ENCODE peak calls at places on chromosome 16, in four cellular contexts. One of them, this sample, is unnamed.

GRCh38 chr16:3698941-3699340 is 18.4 kb downstream of the TRAP1 start:
- DNase-seq in stimulated activated CD4-positive, alpha-beta T cell treated with anti-CD3 and anti-CD28 coated beads, Interleukin-1b, Interleukin-23, amount 100 ng/mL, for 24 hours: no peak
- DNase-seq in NCI-H226: no peak
- DNase-seq in HTR-8/SVneo: no peak
- DNase-seq in this sample: no peak

GRCh38 chr16:72085002-72085401 is 8.4 kb downstream of the TXNL4B start:
- DNase-seq in stimulated activated CD4-positive, alpha-beta T cell treated with anti-CD3 and anti-CD28 coated beads, Interleukin-1b, Interleukin-23, amount 100 ng/mL, for 24 hours: no peak
- DNase-seq in NCI-H226: peak
- DNase-seq in HTR-8/SVneo: no peak
- DNase-seq in this sample: no peak

GRCh38 chr16:64211306-64211705 is 910.6 kb downstream of the CDH11 start:
- DNase-seq in stimulated activated CD4-positive, alpha-beta T cell treated with anti-CD3 and anti-CD28 coated beads, Interleukin-1b, Interleukin-23, amount 100 ng/mL, for 24 hours: no peak
- DNase-seq in NCI-H226: no peak
- DNase-seq in HTR-8/SVneo: no peak
- DNase-seq in this sample: peak

GRCh38 chr16:88965826-88966480 is 11.1 kb downstream of the CBFA2T3 start:
- DNase-seq in stimulated activated CD4-positive, alpha-beta T cell treated with anti-CD3 and anti-CD28 coated beads, Interleukin-1b, Interleukin-23, amount 100 ng/mL, for 24 hours: no peak
- DNase-seq in NCI-H226: no peak
- DNase-seq in HTR-8/SVneo: no peak
- DNase-seq in this sample: no peak

GRCh38 chr16:3157229-3158013 is 22.6 kb downstream of the ZNF213 start:
- DNase-seq in stimulated activated CD4-positive, alpha-beta T cell treated with anti-CD3 and anti-CD28 coated beads, Interleukin-1b, Interleukin-23, amount 100 ng/mL, for 24 hours: no peak
- DNase-seq in NCI-H226: peak
- DNase-seq in HTR-8/SVneo: no peak
- DNase-seq in this sample: peak

GRCh38 chr16:12137344-12138094 is 161.0 kb downstream of the SNX29 start:
- DNase-seq in stimulated activated CD4-positive, alpha-beta T cell treated with anti-CD3 and anti-CD28 coated beads, Interleukin-1b, Interleukin-23, amount 100 ng/mL, for 24 hours: no peak
- DNase-seq in NCI-H226: no peak
- DNase-seq in HTR-8/SVneo: no peak
- DNase-seq in this sample: no peak

GRCh38 chr16:15511759-15512487 is 77.5 kb downstream of the BMERB1 start:
- DNase-seq in stimulated activated CD4-positive, alpha-beta T cell treated with anti-CD3 and anti-CD28 coated beads, Interleukin-1b, Interleukin-23, amount 100 ng/mL, for 24 hours: no peak
- DNase-seq in NCI-H226: no peak
- DNase-seq in HTR-8/SVneo: no peak
- DNase-seq in this sample: no peak

GRCh38 chr16:27980076-27980775 is 83.3 kb downstream of the GSG1L start:
- DNase-seq in stimulated activated CD4-positive, alpha-beta T cell treated with anti-CD3 and anti-CD28 coated beads, Interleukin-1b, Interleukin-23, amount 100 ng/mL, for 24 hours: no peak
- DNase-seq in NCI-H226: no peak
- DNase-seq in HTR-8/SVneo: no peak
- DNase-seq in this sample: no peak

GRCh38 chr16:89000207-89000959 is 23.4 kb upstream of the CBFA2T3 start:
- DNase-seq in stimulated activated CD4-positive, alpha-beta T cell treated with anti-CD3 and anti-CD28 coated beads, Interleukin-1b, Interleukin-23, amount 100 ng/mL, for 24 hours: no peak
- DNase-seq in NCI-H226: no peak
- DNase-seq in HTR-8/SVneo: no peak
- DNase-seq in this sample: no peak

GRCh38 chr16:67238806-67239470 is 8.3 kb downstream of the FHOD1 start:
- DNase-seq in stimulated activated CD4-positive, alpha-beta T cell treated with anti-CD3 and anti-CD28 coated beads, Interleukin-1b, Interleukin-23, amount 100 ng/mL, for 24 hours: no peak
- DNase-seq in NCI-H226: no peak
- DNase-seq in HTR-8/SVneo: no peak
- DNase-seq in this sample: no peak

GRCh38 chr16:66740010-66740409 is 11.4 kb downstream of the DYNC1LI2 start:
- DNase-seq in stimulated activated CD4-positive, alpha-beta T cell treated with anti-CD3 and anti-CD28 coated beads, Interleukin-1b, Interleukin-23, amount 100 ng/mL, for 24 hours: peak
- DNase-seq in NCI-H226: no peak
- DNase-seq in HTR-8/SVneo: peak
- DNase-seq in this sample: no peak

GRCh38 chr16:49720225-49720624 is 135.7 kb downstream of the ZNF423 start:
- DNase-seq in stimulated activated CD4-positive, alpha-beta T cell treated with anti-CD3 and anti-CD28 coated beads, Interleukin-1b, Interleukin-23, amount 100 ng/mL, for 24 hours: no peak
- DNase-seq in NCI-H226: no peak
- DNase-seq in HTR-8/SVneo: no peak
- DNase-seq in this sample: no peak

GRCh38 chr16:65314246-65315003 is 192.6 kb upstream of the CDH11 start:
- DNase-seq in stimulated activated CD4-positive, alpha-beta T cell treated with anti-CD3 and anti-CD28 coated beads, Interleukin-1b, Interleukin-23, amount 100 ng/mL, for 24 hours: no peak
- DNase-seq in NCI-H226: no peak
- DNase-seq in HTR-8/SVneo: no peak
- DNase-seq in this sample: no peak

GRCh38 chr16:81036751-81037350 is 1.2 kb downstream of the ATMIN start:
- DNase-seq in stimulated activated CD4-positive, alpha-beta T cell treated with anti-CD3 and anti-CD28 coated beads, Interleukin-1b, Interleukin-23, amount 100 ng/mL, for 24 hours: no peak
- DNase-seq in NCI-H226: no peak
- DNase-seq in HTR-8/SVneo: no peak
- DNase-seq in this sample: no peak

GRCh38 chr16:78675312-78675711 is 575.9 kb downstream of the WWOX start:
- DNase-seq in stimulated activated CD4-positive, alpha-beta T cell treated with anti-CD3 and anti-CD28 coated beads, Interleukin-1b, Interleukin-23, amount 100 ng/mL, for 24 hours: no peak
- DNase-seq in NCI-H226: no peak
- DNase-seq in HTR-8/SVneo: no peak
- DNase-seq in this sample: peak

GRCh38 chr16:31113420-31114124 is 3.9 kb upstream of the KAT8 start:
- DNase-seq in stimulated activated CD4-positive, alpha-beta T cell treated with anti-CD3 and anti-CD28 coated beads, Interleukin-1b, Interleukin-23, amount 100 ng/mL, for 24 hours: no peak
- DNase-seq in NCI-H226: no peak
- DNase-seq in HTR-8/SVneo: no peak
- DNase-seq in this sample: no peak

This sample was measured in H4.